ENCODE peak calls at places on chromosome X, in seven cellular contexts. L is heart right ventricle; V is fibroblast of lung; I is body of pancreas; N is adrenal gland; M is H9; O is CD8-positive, alpha-beta T cell. C is an unnamed sample.

GRCh38 chrX:96379951-96380350 is 304.7 kb upstream of the DIAPH2 start:
- DNase-seq in L (no peak), V (no peak), O (no peak), N (no peak), I (no peak), M (no peak), C (no peak)

GRCh38 chrX:147340947-147341346 is 526.4 kb upstream of the CXorf51A start:
- DNase-seq in I (no peak), O (no peak), N (no peak), L (no peak), M (no peak), V (no peak), C (no peak)

GRCh38 chrX:118847676-118848075 is 24.1 kb downstream of the ZCCHC12 start:
- DNase-seq in V (peak; percentile 57), N (no peak), I (no peak), O (no peak), M (no peak), L (peak; percentile 12), C (no peak)

GRCh38 chrX:10722804-10723364 is 102.5 kb upstream of the MID1 start:
- DNase-seq in N (peak; percentile 78), O (peak; percentile 18), M (peak; percentile 46), V (peak; percentile 79), I (peak; percentile 59), L (peak; percentile 54), C (peak; percentile 24)

GRCh38 chrX:17860811-17861495 is at the start of gene RAI2:
- DNase-seq in L (peak; percentile 25), M (peak; percentile 46), I (peak; percentile 64), O (peak; percentile 49), N (peak; percentile 70), V (no peak), C (no peak)

GRCh38 chrX:130916636-130917422 is 13.8 kb upstream of the ENOX2 start:
- DNase-seq in N (peak; percentile 59), O (peak; percentile 40), M (peak; percentile 45), V (peak; percentile 67), L (peak; percentile 9), I (peak; percentile 45), C (peak; percentile 6)

GRCh38 chrX:130028196-130028595 is 45.8 kb downstream of the BCORL1 start:
- DNase-seq in L (peak; percentile 12), O (peak; percentile 59), M (no peak), N (peak; percentile 74), I (peak; percentile 47), V (peak; percentile 49), C (peak; percentile 2)

GRCh38 chrX:134418317-134419113 is 41.5 kb upstream of the HPRT1 start:
- DNase-seq in M (no peak), I (no peak), O (no peak), V (peak; percentile 2), N (peak; percentile 54), L (no peak), C (no peak)

GRCh38 chrX:122094611-122095010 is 1047.2 kb downstream of the GLUD2 start:
- DNase-seq in L (no peak), O (no peak), N (no peak), I (no peak), V (no peak), M (no peak), C (no peak)

GRCh38 chrX:63506320-63506719 is 155.2 kb upstream of the SPIN4 start:
- DNase-seq in N (no peak), V (peak; percentile 58), O (no peak), M (no peak), L (no peak), I (no peak), C (no peak)

GRCh38 chrX:140765043-140765784 is 55.7 kb downstream of the LINC00632 start:
- DNase-seq in L (no peak), M (no peak), N (no peak), O (no peak), I (no peak), V (peak; percentile 61), C (peak; percentile 26)

GRCh38 chrX:16239211-16239610 is 71.9 kb downstream of the MAGEB17 start:
- DNase-seq in L (no peak), O (no peak), N (no peak), V (peak; percentile 61), M (no peak), I (no peak), C (peak; percentile 50)

GRCh38 chrX:154720067-154720466 is 30.8 kb downstream of the GAB3 start:
- DNase-seq in M (no peak), V (no peak), I (no peak), L (no peak), O (no peak), N (no peak), C (no peak)

GRCh38 chrX:120768254-120768653 is 107.4 kb downstream of the CT47B1 start:
- DNase-seq in O (no peak), I (no peak), L (no peak), V (peak; percentile 19), N (no peak), M (no peak), C (no peak)

GRCh38 chrX:130523460-130524394 is 121.9 kb downstream of the RBMX2 start:
- DNase-seq in O (no peak), I (peak; percentile 47), L (peak; percentile 16), N (peak; percentile 54), V (peak; percentile 1), M (peak; percentile 76), C (no peak)

GRCh38 chrX:70042399-70043371 is 7.1 kb downstream of the AWAT2 start:
- DNase-seq in I (no peak), O (no peak), L (no peak), N (no peak), V (no peak), M (no peak), C (no peak)

GRCh38 chrX:71616672-71617529 is 1.4 kb downstream of the CXCR3 start:
- DNase-seq in N (no peak), V (no peak), M (peak; percentile 39), O (peak; percentile 49), L (no peak), I (no peak), C (no peak)

GRCh38 chrX:119784747-119785446 is 6.5 kb downstream of the RPL39 start:
- DNase-seq in I (peak; percentile 30), N (peak; percentile 52), L (no peak), V (peak; percentile 20), M (peak; percentile 48), O (peak; percentile 48), C (no peak)

GRCh38 chrX:131752493-131753198 is 208.8 kb downstream of the OR13H1 start:
- DNase-seq in O (peak; percentile 81), I (peak; percentile 90), N (no peak), V (no peak), L (no peak), M (no peak), C (no peak)

GRCh38 chrX:48520455-48520854 is 1.2 kb upstream of the EBP start:
- DNase-seq in M (no peak), O (no peak), L (no peak), V (no peak), N (no peak), I (no peak), C (no peak)

GRCh38 chrX:72685810-72686465 is 28.2 kb downstream of the PHKA1 start:
- DNase-seq in M (no peak), I (peak; percentile 30), N (no peak), O (no peak), L (no peak), V (peak; percentile 58), C (no peak)

GRCh38 chrX:48908600-48908999 is 2.8 kb downstream of the SLC35A2 start:
- DNase-seq in I (no peak), M (no peak), N (no peak), V (no peak), L (no peak), O (no peak), C (no peak)

GRCh38 chrX:3184176-3184930 is 143.1 kb downstream of the ARSF start:
- DNase-seq in O (no peak), L (no peak), I (no peak), N (no peak), V (peak; percentile 92), M (no peak), C (peak; percentile 88)

GRCh38 chrX:152861116-152861515 is 30.3 kb downstream of the NSDHL start:
- DNase-seq in V (peak; percentile 67), O (no peak), M (no peak), I (no peak), L (no peak), N (no peak), C (peak; percentile 13)

GRCh38 chrX:136525738-136526606 is 6.0 kb upstream of the VGLL1 start:
- DNase-seq in N (peak; percentile 92), M (no peak), I (peak; percentile 74), O (no peak), L (peak; percentile 75), V (peak; percentile 93), C (peak; percentile 63)

GRCh38 chrX:43165343-43165920 is 387.5 kb upstream of the PPP1R2C start:
- DNase-seq in I (no peak), M (no peak), N (no peak), L (no peak), V (no peak), O (no peak), C (no peak)

GRCh38 chrX:1391370-1391706 is 575 bp downstream of the SLC25A6 start:
- DNase-seq in I (no peak), M (no peak), L (no peak), O (no peak), V (no peak), N (peak; percentile 96), C (no peak)
- H3K27ac ChIP-seq in I (peak overlapping the region; percentile 99), M (no peak overlapping the region), L (peak overlapping the region; percentile 100), O (peak overlapping the region; percentile 96), V (peak overlapping the region; percentile 98), N (peak overlapping the region; percentile 98), C (peak overlapping the region; percentile 21)

GRCh38 chrX:107777536-107777832 is at the start of gene NCBP2L:
- DNase-seq in I (no peak), O (no peak), N (no peak), M (no peak), V (no peak), L (no peak), C (no peak)
- TF ChIP-seq CTCF in I (no peak), O (no peak), N (no peak), M (no peak), V (no peak), L (no peak), C (no peak)

GRCh38 chrX:39438603-39439602 is 637.6 kb downstream of the MID1IP1 start:
- DNase-seq in N (no peak), L (no peak), O (no peak), I (no peak), V (no peak), M (no peak), C (no peak)

GRCh38 chrX:39443240-39443639 is 642.0 kb downstream of the MID1IP1 start:
- DNase-seq in V (no peak), O (no peak), I (no peak), L (no peak), M (no peak), N (no peak), C (no peak)

GRCh38 chrX:39442332-39442731 is 641.1 kb downstream of the MID1IP1 start:
- DNase-seq in N (no peak), L (no peak), V (no peak), I (no peak), M (no peak), O (no peak), C (no peak)

GRCh38 chrX:39439910-39440733 is 638.9 kb downstream of the MID1IP1 start:
- DNase-seq in M (no peak), V (no peak), N (no peak), I (no peak), L (no peak), O (no peak), C (no peak)

GRCh38 chrX:39440734-39441305 is 639.6 kb downstream of the MID1IP1 start:
- DNase-seq in I (no peak), N (no peak), M (no peak), V (no peak), L (no peak), O (no peak), C (no peak)
- H3K9me3 ChIP-seq in I (no peaks in the 10 kb centered on the region), N (no peaks in the 10 kb centered on the region), M (no peaks in the 10 kb centered on the region), V (no peaks in the 10 kb centered on the region), L (no peaks in the 10 kb centered on the region), O (no peaks in the 10 kb centered on the region), C (no peaks in the 10 kb centered on the region)

GRCh38 chrX:40415675-40416074 is 165.1 kb upstream of the ATP6AP2 start:
- DNase-seq in I (peak; percentile 31), V (no peak), M (no peak), L (no peak), N (no peak), O (no peak), C (no peak)
- H3K27ac ChIP-seq in I (no peak overlapping the region), V (no peak overlapping the region), M (no peak overlapping the region), L (no peak overlapping the region), N (no peak overlapping the region), O (no peak overlapping the region), C (no peak overlapping the region)